ENCODE peak calls at places on chromosomes 3 and 15, in five cellular contexts. E, N, C, I and L are unnamed samples. For H3K27me3, the result is how much of the 10 kb centered on the place peaks cover.

GRCh38 chr15:48244923-48245322 is 38.8 kb downstream of the SLC12A1 start:
- DNase-seq in I (no peak), E (no peak), C (no peak), N (no peak), L (no peak)

GRCh38 chr3:187741403-187742350 is 3.6 kb downstream of the BCL6 start:
- DNase-seq in E (peak), C (peak), I (peak), N (peak), L (peak)

GRCh38 chr3:186108106-186108940 is 566 bp downstream of the ETV5 start:
- DNase-seq in N (peak), C (no peak), E (no peak), I (peak), L (no peak)

GRCh38 chr3:40511031-40511718 is 5.3 kb downstream of the ZNF620 start:
- DNase-seq in C (no peak), E (no peak), I (no peak), N (no peak), L (no peak)

GRCh38 chr3:132549890-132550578 is 47.0 kb upstream of the ACKR4 start:
- DNase-seq in I (no peak), N (no peak), C (no peak), E (no peak), L (no peak)

GRCh38 chr15:66702770-66703539 is 919 bp downstream of the SMAD6 start:
- DNase-seq in C (no peak), E (peak), I (no peak), N (peak), L (no peak)

GRCh38 chr15:34725565-34725964 is 29.2 kb downstream of the GJD2 start:
- DNase-seq in N (no peak), E (no peak), I (no peak), C (no peak), L (peak)

GRCh38 chr3:35987386-35987785 is 348.1 kb downstream of the ARPP21 start:
- DNase-seq in N (no peak), I (no peak), C (no peak), E (no peak), L (no peak)

GRCh38 chr15:38853608-38854007 is 289.0 kb upstream of the RASGRP1 start:
- DNase-seq in N (no peak), I (no peak), C (no peak), E (no peak), L (no peak)

GRCh38 chr3:19147905-19148767 is at the start of gene KCNH8:
- DNase-seq in N (peak), C (peak), E (peak), I (no peak), L (no peak)

GRCh38 chr3:188780188-188781147 is 391.3 kb upstream of the TPRG1 start:
- DNase-seq in I (peak), E (no peak), N (peak), C (peak), L (peak)

GRCh38 chr3:123404391-123404790 is 44.5 kb downstream of the ADCY5 start:
- DNase-seq in E (no peak), N (no peak), C (no peak), I (peak), L (no peak)

GRCh38 chr3:22117751-22118346 is 366.8 kb upstream of the ZNF385D start:
- DNase-seq in I (no peak), E (no peak), N (no peak), C (no peak), L (no peak)

GRCh38 chr3:64303401-64303800 is 78.1 kb upstream of the PRICKLE2 start:
- DNase-seq in C (no peak), I (no peak), E (no peak), N (no peak), L (no peak)

GRCh38 chr3:144590854-144591253 is 619.2 kb downstream of the DIPK2A start:
- DNase-seq in C (no peak), N (no peak), E (no peak), I (no peak), L (no peak)

GRCh38 chr3:191397771-191398170 is 63.2 kb upstream of the PYDC2 start:
- DNase-seq in I (no peak), E (no peak), C (no peak), N (no peak), L (no peak)

GRCh38 chr3:81851166-81851565 is 89.7 kb upstream of the GBE1 start:
- DNase-seq in I (no peak), E (no peak), N (no peak), C (no peak), L (no peak)

GRCh38 chr3:10263549-10264363 is 15.5 kb downstream of the TATDN2 start:
- DNase-seq in C (no peak), E (no peak), I (no peak), N (peak), L (no peak)

GRCh38 chr3:37291275-37291700 is 116.9 kb upstream of the LRRFIP2 start:
- DNase-seq in E (no peak), C (no peak), N (no peak), I (no peak), L (no peak)

GRCh38 chr15:44584162-44584749 is 47.3 kb downstream of the EIF3J start:
- DNase-seq in I (peak), E (peak), N (peak), C (no peak), L (no peak)

GRCh38 chr15:75836953-75837321 is 6.3 kb upstream of the UBE2Q2 start:
- DNase-seq in I (peak), E (no peak), C (no peak), N (no peak), L (no peak)

GRCh38 chr3:108127301-108127988 is 36.6 kb upstream of the CD47 start:
- DNase-seq in C (no peak), E (no peak), N (no peak), I (no peak), L (no peak)

GRCh38 chr3:64578384-64578783 is 109.4 kb downstream of the ADAMTS9 start:
- DNase-seq in I (no peak), N (no peak), E (no peak), C (no peak), L (no peak)

GRCh38 chr15:92006186-92007028 is 152.9 kb downstream of the SLCO3A1 start:
- DNase-seq in C (no peak), E (no peak), N (no peak), I (no peak), L (no peak)

GRCh38 chr3:30222436-30222835 is 384.0 kb upstream of the TGFBR2 start:
- DNase-seq in I (no peak), E (no peak), C (no peak), N (no peak), L (no peak)

GRCh38 chr3:42660898-42661297 is 7.4 kb downstream of the ZBTB47 start:
- DNase-seq in C (no peak), I (no peak), E (no peak), N (no peak), L (no peak)

GRCh38 chr15:52810346-52810745 is 20.2 kb upstream of the ONECUT1 start:
- DNase-seq in N (no peak), E (no peak), I (no peak), C (no peak), L (no peak)

GRCh38 chr15:88337993-88338392 is 81.5 kb upstream of the NTRK3 start:
- DNase-seq in N (no peak), C (no peak), E (no peak), I (no peak), L (no peak)

GRCh38 chr3:140546649-140547048 is 131.2 kb upstream of the TRIM42 start:
- DNase-seq in I (no peak), N (no peak), C (no peak), E (no peak), L (no peak)

GRCh38 chr3:172137287-172138030 is 98.1 kb downstream of the FNDC3B start:
- DNase-seq in I (no peak), C (no peak), E (no peak), N (no peak), L (no peak)

GRCh38 chr3:172139528-172140276 is 100.3 kb downstream of the FNDC3B start:
- DNase-seq in I (no peak), C (no peak), N (no peak), E (no peak), L (no peak)

GRCh38 chr3:172135766-172136729 is 96.7 kb downstream of the FNDC3B start:
- DNase-seq in C (no peak), E (no peak), I (no peak), N (no peak), L (no peak)

GRCh38 chr3:172138792-172139507 is 99.6 kb downstream of the FNDC3B start:
- DNase-seq in C (peak), N (peak), I (peak), E (peak), L (peak)

DNA sequence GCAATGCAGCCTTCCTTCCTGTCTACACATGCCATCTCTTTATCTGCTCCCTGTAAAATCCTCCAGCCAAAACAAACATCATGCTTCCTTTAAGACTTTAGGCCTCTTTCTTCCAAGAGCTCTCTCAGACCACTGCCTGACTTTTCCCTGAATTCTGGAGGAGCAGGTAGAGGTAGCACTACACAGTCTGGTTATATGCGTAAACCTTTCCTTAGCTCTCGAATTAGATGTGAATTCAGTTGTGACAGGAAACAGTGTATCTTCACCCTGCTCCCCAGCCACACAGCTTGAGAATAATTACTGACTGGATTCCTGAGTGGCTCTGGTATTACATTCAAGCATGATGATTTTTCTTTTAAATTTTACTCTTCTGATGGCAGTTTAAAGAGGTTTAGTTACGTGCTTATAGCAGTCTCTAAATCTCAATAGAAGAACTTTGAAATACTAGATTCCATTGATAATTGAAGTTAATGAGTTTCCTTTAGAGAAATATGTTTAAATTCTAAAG is 98.7 kb downstream of the FNDC3B start:
- DNase-seq in N (no peak), C (no peak), E (no peak), I (no peak), L (no peak)
- H3K27ac ChIP-seq in N (peak), C (peak), E (peak), I (peak), L (peak)

GRCh38 chr3:139518926-139519842 is 20.4 kb downstream of the RBP1 start:
- DNase-seq in I (no peak), E (no peak), N (no peak), C (no peak), L (no peak)

GRCh38 chr3:139521144-139521543 is 18.4 kb downstream of the RBP1 start:
- DNase-seq in C (no peak), E (no peak), N (no peak), I (no peak), L (no peak)

GRCh38 chr3:139521811-139522210 is 17.7 kb downstream of the RBP1 start:
- DNase-seq in I (no peak), C (no peak), E (no peak), N (no peak), L (no peak)

GRCh38 chr3:139518296-139518695 is 21.2 kb downstream of the RBP1 start:
- DNase-seq in C (no peak), I (no peak), E (no peak), N (no peak), L (no peak)

GRCh38 chr3:139520028-139520737 is 19.4 kb downstream of the RBP1 start:
- DNase-seq in I (no peak), E (no peak), N (no peak), C (no peak), L (no peak)
- H3K27me3 ChIP-seq in I (under half), E (under half), N (under half), C (under half), L (under half)

DNA sequence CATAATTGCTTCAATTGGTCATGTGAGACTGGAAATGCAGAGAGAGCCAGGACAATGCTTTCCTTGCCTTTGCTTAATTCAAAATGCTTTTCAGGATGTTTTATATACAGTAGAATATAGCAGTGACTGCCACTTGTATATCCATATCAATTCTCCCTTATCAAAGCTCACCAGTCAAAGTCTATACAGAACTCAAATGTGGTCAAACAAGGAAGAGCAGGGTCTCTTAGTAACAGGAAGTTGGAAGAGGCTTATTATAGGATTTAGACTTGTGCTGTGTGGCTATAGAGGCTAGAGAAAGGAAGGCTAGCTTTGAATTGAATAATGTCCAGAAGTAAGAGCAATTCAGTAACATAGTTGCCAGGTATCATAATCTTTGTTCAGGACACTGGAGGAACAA is 4.3 kb upstream of the SI start:
- DNase-seq in C (no peak), I (no peak), E (no peak), N (no peak), L (no peak)
- TF ChIP-seq POLR2A in C (no peak), I (no peak), E (no peak), N (no peak), L (no peak)

GRCh38 chr3:120448707-120449650 is 1.8 kb downstream of the FSTL1 start:
- DNase-seq in E (no peak), I (peak), N (no peak), C (no peak), L (no peak)

GRCh38 chr3:120451670-120452220 is 953 bp upstream of the FSTL1 start:
- DNase-seq in C (no peak), E (no peak), N (no peak), I (no peak), L (no peak)

GRCh38 chr3:120450261-120450913 is 405 bp downstream of the FSTL1 start:
- DNase-seq in I (peak), E (peak), N (peak), C (no peak), L (no peak)

GRCh38 chr3:120450914-120451669 is at the start of gene FSTL1:
- DNase-seq in I (peak), C (peak), E (no peak), N (peak), L (peak)

DNA sequence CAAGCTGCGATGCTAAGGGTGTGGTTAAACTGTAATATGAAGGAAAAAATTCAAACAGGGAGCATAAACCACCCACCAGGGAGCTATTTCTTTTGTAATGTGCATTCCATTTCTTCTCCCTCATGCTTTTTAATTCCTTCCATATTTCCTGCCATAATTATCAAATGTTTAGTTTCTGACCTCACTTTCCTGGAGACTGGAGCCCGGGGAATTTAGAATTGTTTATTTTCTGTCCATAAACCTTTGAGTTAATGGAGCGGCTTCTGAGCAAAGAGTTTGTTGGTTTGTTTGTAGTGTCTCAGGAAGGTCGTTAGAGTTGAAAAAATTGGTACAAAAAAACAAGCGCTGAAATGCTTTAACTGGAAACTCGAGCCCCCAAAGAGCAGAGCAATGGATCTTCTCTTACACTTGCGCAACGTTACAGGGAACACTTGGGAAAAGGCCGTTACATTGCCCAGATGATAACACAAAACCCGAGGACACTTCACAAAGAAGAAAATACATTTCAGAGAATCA is 1.0 kb downstream of the FSTL1 start:
- DNase-seq in C (no peak), E (no peak), N (no peak), I (no peak), L (no peak)
- H3K27ac ChIP-seq in C (peak), E (peak), N (peak), I (peak), L (peak)

DNA sequence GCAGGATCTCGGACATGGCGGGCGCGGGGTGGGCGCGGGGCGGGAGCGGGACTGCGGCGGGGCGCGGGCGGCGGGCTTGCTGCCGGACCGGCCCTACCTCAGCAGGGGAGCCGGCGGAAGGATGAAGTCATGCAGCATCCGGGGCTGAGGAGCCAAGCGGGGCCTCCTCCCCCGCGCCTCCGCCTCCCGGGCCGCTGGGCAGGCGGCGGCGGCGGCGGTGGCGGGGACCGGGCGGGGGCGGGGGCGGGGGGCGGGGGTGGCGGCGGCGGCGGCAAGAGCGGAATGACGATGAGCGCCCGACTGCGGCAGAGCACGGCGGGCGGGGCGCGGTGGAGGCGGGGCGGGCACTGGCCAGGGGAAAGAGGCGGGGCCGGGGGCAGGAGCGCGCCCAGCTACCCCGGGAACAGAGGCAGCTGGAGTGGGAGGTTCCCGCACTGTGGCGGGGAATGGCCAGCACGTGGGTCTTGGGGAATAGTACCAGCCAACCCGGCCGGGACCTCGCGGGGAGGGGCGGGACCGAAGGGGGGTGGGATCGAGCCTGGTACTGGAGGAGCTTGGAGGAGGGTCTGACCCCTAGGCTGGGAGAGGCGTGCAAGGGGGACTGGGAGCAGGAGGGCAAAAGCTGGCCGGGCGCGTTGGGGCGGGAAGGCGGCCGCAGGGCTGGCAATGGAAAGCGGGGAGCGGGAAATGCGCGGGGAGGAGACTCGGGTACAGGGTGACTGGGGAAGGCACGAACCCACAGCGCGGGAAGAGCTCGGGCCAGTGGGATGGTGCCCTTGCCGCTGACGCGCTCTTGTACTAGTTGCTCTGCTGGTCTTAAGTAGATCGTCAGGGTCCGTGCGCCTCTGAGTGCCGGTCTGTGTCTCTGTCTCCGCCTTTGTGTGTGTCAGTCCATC is at the start of gene CAMK2N2:
- DNase-seq in I (peak), C (no peak), N (peak), E (peak), L (no peak)
- H3K27me3 ChIP-seq in I (under half), C (under half), N (under half), E (half or more), L (half or more)

DNA sequence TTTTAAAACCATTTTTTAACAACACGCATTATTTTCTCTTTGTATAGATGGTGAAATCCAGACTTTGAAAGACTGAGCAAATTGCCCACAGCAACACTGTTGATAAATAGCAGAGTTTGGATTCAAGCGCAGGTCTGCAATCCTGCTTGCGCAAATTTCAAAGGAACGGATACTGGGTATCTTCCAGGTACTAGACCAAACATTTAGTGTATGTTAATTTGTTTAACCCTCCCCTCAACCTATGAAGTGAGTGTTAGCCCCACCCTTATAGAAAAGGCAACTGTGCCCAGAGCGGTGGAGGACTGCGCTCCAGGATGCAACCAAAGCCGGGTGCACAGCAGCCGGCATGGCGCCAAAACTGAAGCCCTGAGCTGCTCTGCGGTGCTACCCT is 103.8 kb downstream of the CPN2 start:
- DNase-seq in C (no peak), I (no peak), N (no peak), E (peak), L (no peak)
- TF ChIP-seq POLR2A in C (no peak), I (no peak), N (no peak), E (no peak), L (no peak)

GRCh38 chr15:81160312-81161214 is 26.5 kb downstream of the CFAP161 start:
- DNase-seq in E (no peak), N (peak), I (peak), C (peak), L (peak)

GRCh38 chr15:81161215-81161673 is 27.2 kb downstream of the CFAP161 start:
- DNase-seq in C (no peak), I (no peak), N (no peak), E (no peak), L (no peak)

GRCh38 chr15:81165565-81165964 is 31.1 kb upstream of the IL16 start:
- DNase-seq in I (no peak), E (no peak), N (no peak), C (no peak), L (no peak)

GRCh38 chr15:81163961-81164800 is 30.1 kb downstream of the CFAP161 start:
- DNase-seq in C (no peak), E (no peak), I (no peak), N (no peak), L (no peak)

GRCh38 chr15:81161851-81162250 is 27.8 kb downstream of the CFAP161 start:
- DNase-seq in E (no peak), C (no peak), I (no peak), N (no peak), L (no peak)
- H3K27ac ChIP-seq in E (no peak), C (no peak), I (peak), N (no peak), L (peak)